ENCODE peak calls at places on chromosomes 4 and X, in eight cellular contexts. W is kidney epithelial cell, K is BE2C, G is AG04450, Q is right atrium auricular region, M is ascending aorta, P is IMR-90, U is stomach. C is an unnamed sample. For H3K27me3, the result is how much of the 10 kb centered on the place peaks cover.

GRCh38 chrX:95903490-95903889 is 781.2 kb upstream of the DIAPH2 start:
- DNase-seq in W (no peak), U (no peak), Q (no peak), G (no peak), K (no peak), P (no peak), M (no peak), C (no peak)

GRCh38 chr4:57501715-57502114 is 391.5 kb upstream of the IGFBP7 start:
- DNase-seq in M (no peak), P (peak), W (peak), Q (no peak), K (no peak), G (no peak), U (no peak), C (no peak)

GRCh38 chr4:100106982-100107381 is 83.3 kb downstream of the DDIT4L start:
- DNase-seq in M (no peak), K (no peak), U (no peak), Q (no peak), P (no peak), G (no peak), W (peak), C (no peak)

GRCh38 chr4:81472249-81473085 is 760 bp upstream of the RASGEF1B start:
- DNase-seq in G (no peak), M (no peak), K (peak), P (no peak), W (no peak), Q (no peak), U (peak), C (no peak)

GRCh38 chr4:160423879-160424451 is 1321.1 kb downstream of the RAPGEF2 start:
- DNase-seq in Q (no peak), P (no peak), M (no peak), K (no peak), W (no peak), G (no peak), U (no peak), C (no peak)

GRCh38 chr4:60249784-60250183 is 950.3 kb upstream of the ADGRL3 start:
- DNase-seq in P (no peak), K (no peak), Q (no peak), M (no peak), U (no peak), W (no peak), G (no peak), C (no peak)

GRCh38 chr4:155805016-155805415 is 46.2 kb downstream of the GUCY1B1 start:
- DNase-seq in P (peak), W (no peak), Q (no peak), K (no peak), U (no peak), M (no peak), G (no peak), C (no peak)

GRCh38 chr4:94365304-94365703 is 22.7 kb upstream of the HPGDS start:
- DNase-seq in K (no peak), Q (no peak), U (no peak), M (no peak), G (no peak), P (peak), W (no peak), C (no peak)

GRCh38 chr4:121011138-121011537 is 61.2 kb downstream of the NDNF start:
- DNase-seq in G (no peak), Q (no peak), W (no peak), U (no peak), M (no peak), P (no peak), K (no peak), C (no peak)

GRCh38 chr4:118282692-118283091 is 70.1 kb downstream of the PRSS12 start:
- DNase-seq in G (no peak), Q (no peak), K (peak), W (no peak), M (no peak), U (no peak), P (peak), C (no peak)

GRCh38 chr4:52234539-52235174 is 183.6 kb downstream of the SPATA18 start:
- DNase-seq in P (peak), U (no peak), G (no peak), Q (no peak), K (no peak), W (no peak), M (no peak), C (peak)

GRCh38 chr4:159766241-159766640 is 663.4 kb downstream of the RAPGEF2 start:
- DNase-seq in U (no peak), W (no peak), P (no peak), G (no peak), K (no peak), Q (no peak), M (no peak), C (no peak)

GRCh38 chrX:71637253-71637618 is 18.9 kb upstream of the CXCR3 start:
- DNase-seq in G (no peak), P (peak), Q (no peak), M (no peak), K (no peak), U (no peak), W (no peak), C (no peak)

GRCh38 chrX:54423161-54423888 is 16.9 kb upstream of the TSR2 start:
- DNase-seq in K (no peak), G (no peak), W (no peak), M (no peak), U (no peak), P (no peak), Q (no peak), C (no peak)

GRCh38 chr4:121266982-121267381 is 102.9 kb upstream of the TNIP3 start:
- DNase-seq in W (no peak), Q (no peak), U (no peak), G (no peak), K (no peak), P (no peak), M (no peak), C (no peak)

GRCh38 chr4:153668647-153669046 is 15.4 kb upstream of the TLR2 start:
- DNase-seq in G (no peak), Q (no peak), P (no peak), U (no peak), K (no peak), M (no peak), W (no peak), C (no peak)

GRCh38 chr4:154719087-154719486 is 24.7 kb upstream of the LRAT start:
- DNase-seq in G (no peak), Q (no peak), K (no peak), P (no peak), U (no peak), W (no peak), M (no peak), C (no peak)

GRCh38 chrX:110015027-110015426 is 12.1 kb downstream of the TMEM164 start:
- DNase-seq in M (no peak), U (no peak), P (no peak), G (no peak), K (no peak), W (no peak), Q (no peak), C (no peak)

GRCh38 chrX:42247241-42247640 is 323.9 kb upstream of the CASK start:
- DNase-seq in Q (no peak), U (no peak), K (no peak), M (no peak), P (peak), W (no peak), G (no peak), C (no peak)

GRCh38 chr4:173503330-173504180 is 26.5 kb downstream of the HAND2 start:
- DNase-seq in G (no peak), Q (peak), K (no peak), W (no peak), M (no peak), P (no peak), U (no peak), C (no peak)

GRCh38 chr4:159503243-159503642 is 400.4 kb downstream of the RAPGEF2 start:
- DNase-seq in G (no peak), U (no peak), P (no peak), K (no peak), W (no peak), M (no peak), Q (no peak), C (no peak)

GRCh38 chr4:98657531-98658286 is 702 bp downstream of the TSPAN5 start:
- DNase-seq in G (no peak), W (no peak), Q (no peak), P (peak), K (peak), M (no peak), U (no peak), C (no peak)

GRCh38 chr4:123640271-123640670 is 243.7 kb downstream of the SPRY1 start:
- DNase-seq in K (no peak), M (no peak), U (no peak), P (peak), G (no peak), Q (no peak), W (no peak), C (peak)

GRCh38 chrX:37425370-37425769 is 76.2 kb downstream of the PRRG1 start:
- DNase-seq in G (no peak), W (no peak), K (no peak), P (peak), Q (no peak), U (no peak), M (no peak), C (no peak)

GRCh38 chr4:111494471-111494870 is 650.8 kb upstream of the FAM241A start:
- DNase-seq in K (no peak), U (no peak), G (no peak), P (peak), M (no peak), Q (no peak), W (no peak), C (no peak)

GRCh38 chr4:150462743-150463142 is 119.2 kb upstream of the MAB21L2 start:
- DNase-seq in K (no peak), M (no peak), U (no peak), G (no peak), Q (no peak), P (peak), W (no peak), C (no peak)

GRCh38 chrX:10636337-10636736 is 16.0 kb upstream of the MID1 start:
- DNase-seq in G (no peak), M (no peak), P (peak), W (no peak), K (peak), Q (no peak), U (no peak), C (no peak)

GRCh38 chrX:843306-843705 is 212.7 kb downstream of the SHOX start:
- DNase-seq in P (no peak), Q (no peak), G (no peak), K (no peak), M (no peak), W (no peak), U (no peak), C (no peak)
- H3K4me3 ChIP-seq in P (no peak), Q (no peak), G (no peak), K (no peak), M (no peak), W (no peak), U (no peak), C (no peak)

DNA sequence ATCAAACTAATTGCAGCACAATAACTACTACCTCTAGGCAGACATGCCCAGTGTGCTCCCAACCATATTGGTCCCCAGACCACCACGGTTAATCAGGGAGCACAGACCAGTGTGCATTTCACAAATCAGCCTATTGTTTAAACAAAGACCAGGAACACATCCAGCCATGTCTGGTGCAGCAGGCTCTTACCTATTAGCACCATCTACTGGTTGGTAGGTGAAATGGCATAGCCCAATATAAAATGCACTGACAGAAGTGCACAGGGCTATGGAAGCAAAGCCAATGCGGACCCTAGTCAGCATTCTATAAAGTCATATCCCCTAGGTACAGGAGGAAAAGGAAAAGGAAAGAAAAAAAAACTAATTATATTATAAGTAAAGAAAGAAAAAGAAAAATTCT is 15.5 kb upstream of the CYLC1 start:
- DNase-seq in P (peak), U (no peak), K (peak), Q (no peak), G (no peak), M (no peak), W (no peak), C (no peak)
- TF ChIP-seq CTCF in P (peak), U (no peak), K (peak), Q (peak), G (peak), M (no peak), W (peak), C (peak)

GRCh38 chrX:137427813-137428212 is 138.1 kb upstream of the ZIC3 start:
- DNase-seq in U (no peak), W (no peak), G (no peak), Q (no peak), K (no peak), P (no peak), M (no peak), C (no peak)

GRCh38 chrX:137425273-137425902 is 140.5 kb upstream of the ZIC3 start:
- DNase-seq in G (no peak), U (no peak), P (no peak), K (no peak), M (no peak), W (no peak), Q (no peak), C (no peak)

GRCh38 chrX:137424679-137425078 is 141.2 kb upstream of the ZIC3 start:
- DNase-seq in M (no peak), Q (no peak), G (no peak), K (no peak), U (no peak), W (no peak), P (no peak), C (no peak)

GRCh38 chrX:137427061-137427778 is 138.7 kb upstream of the ZIC3 start:
- DNase-seq in Q (no peak), P (no peak), W (no peak), G (no peak), K (no peak), U (no peak), M (no peak), C (no peak)

GRCh38 chrX:137423241-137423640 is 142.7 kb upstream of the ZIC3 start:
- DNase-seq in G (no peak), Q (no peak), M (no peak), W (no peak), K (no peak), P (no peak), U (no peak), C (no peak)
- H3K27me3 ChIP-seq in G (under half), Q (under half), M (under half), W (under half), K (under half), P (under half), U (half or more), C (under half)

GRCh38 chr4:147596377-147596776 is 20.8 kb upstream of the TMEM184C start:
- DNase-seq in W (no peak), P (peak), K (no peak), Q (no peak), G (no peak), U (no peak), M (no peak), C (no peak)

GRCh38 chr4:147599764-147600163 is 17.4 kb upstream of the TMEM184C start:
- DNase-seq in P (peak), G (peak), W (no peak), M (no peak), U (no peak), K (no peak), Q (no peak), C (no peak)

GRCh38 chr4:147596976-147597375 is 20.2 kb upstream of the TMEM184C start:
- DNase-seq in G (peak), W (peak), M (no peak), P (peak), Q (no peak), U (peak), K (no peak), C (peak)

GRCh38 chr4:147599206-147599605 is 18.0 kb upstream of the TMEM184C start:
- DNase-seq in U (no peak), P (no peak), Q (no peak), M (no peak), G (no peak), K (no peak), W (no peak), C (no peak)

DNA sequence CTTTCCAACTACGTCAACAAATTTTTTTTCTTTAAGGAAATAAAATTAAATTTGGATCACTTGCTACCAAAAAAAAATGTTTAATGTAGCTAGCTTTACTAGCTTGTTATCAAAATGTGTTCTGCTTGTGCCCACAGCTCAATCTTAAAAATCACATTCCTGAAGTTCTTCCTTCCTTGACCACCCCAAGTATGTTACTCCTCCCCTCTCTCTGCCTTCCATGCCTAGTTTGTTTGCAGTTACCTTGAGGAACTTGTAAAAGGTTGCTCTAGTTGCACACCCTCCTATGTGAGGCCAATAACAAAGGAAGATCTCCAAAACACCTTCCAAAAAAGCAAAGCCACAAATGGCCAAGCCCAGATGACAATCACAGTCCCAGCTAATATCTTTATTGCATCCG is 19.6 kb upstream of the TMEM184C start:
- DNase-seq in Q (no peak), U (no peak), M (no peak), W (no peak), P (no peak), K (no peak), G (no peak), C (no peak)
- H3K4me3 ChIP-seq in Q (no peak), U (no peak), M (no peak), W (no peak), P (no peak), K (no peak), G (no peak), C (no peak)